ENCODE peak calls at places on chromosome 17, in five cellular contexts. M, J, S, F and H are unnamed samples.
A peak's percentile ranks its signal among the peaks of the same experiment; 100 is the strongest.

GRCh38 chr17:44602390-44602789 is 45.1 kb downstream of the FZD2 start:
- DNase-seq in M (no peak), J (no peak), S (no peak), F (no peak), H (no peak)

GRCh38 chr17:20032636-20033035 is 23.5 kb downstream of the SPECC1 start:
- DNase-seq in S (no peak), F (no peak), J (no peak), M (no peak), H (no peak)

GRCh38 chr17:34916120-34916519 is 45.1 kb downstream of the CCT6B start:
- DNase-seq in J (no peak), S (no peak), F (no peak), M (no peak), H (no peak)

GRCh38 chr17:76458580-76459490 is 5.9 kb upstream of the UBE2O start:
- DNase-seq in J (peak; percentile 52), M (peak; percentile 46), F (peak; percentile 83), S (peak; percentile 71), H (no peak)

GRCh38 chr17:77125432-77125901 is 15.3 kb upstream of the SEC14L1 start:
- DNase-seq in F (no peak), S (peak; percentile 67), M (no peak), J (no peak), H (no peak)

GRCh38 chr17:77892031-77892430 is 66.5 kb upstream of the TNRC6C start:
- DNase-seq in J (no peak), M (no peak), F (no peak), S (no peak), H (no peak)

GRCh38 chr17:79082311-79083190 is 7.9 kb downstream of the ENGASE start:
- DNase-seq in M (peak; percentile 81), F (peak; percentile 91), S (peak; percentile 27), J (peak; percentile 13), H (no peak)

GRCh38 chr17:50171371-50172071 is 5.7 kb downstream of the SGCA start:
- DNase-seq in M (no peak), S (no peak), F (no peak), J (no peak), H (no peak)

GRCh38 chr17:35640977-35641526 is 53.9 kb downstream of the AP2B1 start:
- DNase-seq in F (no peak), S (no peak), J (no peak), M (no peak), H (no peak)

GRCh38 chr17:59423137-59423703 is 91.8 kb downstream of the YPEL2 start:
- DNase-seq in F (no peak), M (peak; percentile 38), S (peak; percentile 55), J (no peak), H (no peak)

GRCh38 chr17:5788266-5788900 is 204.1 kb upstream of the NLRP1 start:
- DNase-seq in S (no peak), M (no peak), J (no peak), F (no peak), H (no peak)

GRCh38 chr17:77354721-77355455 is 214.1 kb downstream of the SEC14L1 start:
- DNase-seq in S (peak; percentile 93), M (peak; percentile 3), F (no peak), J (no peak), H (no peak)

GRCh38 chr17:6959700-6960099 is 36.1 kb upstream of the ALOX12 start:
- DNase-seq in J (no peak), M (no peak), F (no peak), S (no peak), H (no peak)

GRCh38 chr17:66255112-66255511 is 25.9 kb upstream of the APOH start:
- DNase-seq in F (no peak), J (peak; percentile 23), S (peak; percentile 87), M (peak; percentile 68), H (no peak)

GRCh38 chr17:73542323-73542722 is 101.9 kb downstream of the SDK2 start:
- DNase-seq in J (no peak), M (no peak), F (no peak), S (no peak), H (no peak)

GRCh38 chr17:50891577-50891989 is 25.4 kb upstream of the TOB1 start:
- DNase-seq in J (peak; percentile 30), M (no peak), F (no peak), S (no peak), H (no peak)

GRCh38 chr17:38751144-38751802 is 1.3 kb upstream of the PSMB3 start:
- DNase-seq in M (no peak), J (no peak), F (no peak), S (no peak), H (no peak)

GRCh38 chr17:8391711-8392110 is 5.9 kb downstream of the RNF222 start:
- DNase-seq in M (no peak), F (no peak), S (no peak), J (no peak), H (no peak)
- TF ChIP-seq SUZ12 in M (no peak), F (no peak), S (no peak), J (no peak), H (no peak)

DNA sequence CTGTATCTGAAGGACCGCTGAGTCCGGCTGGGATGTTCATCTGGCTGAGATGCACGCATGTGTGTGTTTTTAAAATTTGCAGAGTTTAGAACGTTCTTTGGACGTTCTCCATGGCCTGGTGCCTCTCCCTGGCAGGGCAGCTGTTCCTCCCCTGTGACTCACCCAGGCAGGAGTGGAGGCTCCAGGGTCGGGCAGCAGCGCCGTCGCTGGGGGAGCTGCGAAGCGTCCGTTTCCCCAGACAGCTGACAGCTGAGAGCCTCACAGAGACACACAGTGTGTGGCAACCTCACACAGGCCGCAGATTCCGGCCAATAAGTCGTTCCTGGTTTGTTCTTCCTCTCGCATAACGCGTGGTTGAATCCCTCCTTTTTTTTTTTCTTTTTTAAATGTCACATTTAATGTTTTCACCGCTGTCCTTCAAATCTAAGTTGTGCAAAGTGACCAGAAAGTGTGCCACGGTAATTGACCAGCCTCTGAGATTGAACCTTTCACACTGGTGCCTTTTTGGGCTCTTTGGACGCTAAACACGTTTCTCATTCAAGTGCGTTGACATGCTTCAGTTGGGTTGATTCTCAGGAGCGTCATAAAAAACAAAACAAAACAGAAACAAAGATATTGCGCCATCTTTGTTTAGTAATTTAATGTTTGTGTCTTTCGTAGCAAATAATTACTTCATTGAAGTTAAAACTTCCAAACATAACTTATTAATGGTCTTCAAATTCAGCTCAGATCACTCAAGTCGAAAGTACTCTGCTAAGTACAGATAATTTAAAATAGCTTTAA is 80.4 kb downstream of the OR1D5 start:
- DNase-seq in S (no peak), J (no peak), F (no peak), M (no peak), H (no peak)
- TF ChIP-seq SUZ12 in S (no peak), J (no peak), F (no peak), M (no peak), H (no peak)

GRCh38 chr17:2059125-2059836 is 4.4 kb downstream of the HIC1 start:
- DNase-seq in F (peak; percentile 66), J (no peak), M (no peak), S (no peak), H (no peak)
- TF ChIP-seq SUZ12 in F (no peak), J (no peak), M (no peak), S (no peak), H (no peak)

GRCh38 chr17:80277751-80278671 is 17.4 kb downstream of the RNF213 start:
- DNase-seq in F (no peak), M (no peak), J (no peak), S (no peak), H (no peak)
- TF ChIP-seq SUZ12 in F (no peak), M (no peak), J (no peak), S (no peak), H (no peak)